ENCODE peak calls at places on chromosomes 5 and 9, in four cellular contexts. M is esophagus squamous epithelium, W is heart right ventricle, R is body of pancreas. G is an unnamed sample.
A peak's percentile ranks its signal among the peaks of the same experiment; 100 is the strongest.

GRCh38 chr9:98074119-98074990 is 17.8 kb downstream of the NANS start:
- DNase-seq in M (no peak), W (peak; percentile 38), R (peak; percentile 49), G (peak; percentile 74)

GRCh38 chr9:123370526-123371227 is 14.7 kb downstream of the CRB2 start:
- DNase-seq in M (no peak), W (no peak), R (no peak), G (no peak)

GRCh38 chr9:18495065-18495464 is 21.1 kb downstream of the ADAMTSL1 start:
- DNase-seq in M (no peak), W (no peak), R (no peak), G (no peak)

GRCh38 chr9:136623849-136624183 is 38.9 kb upstream of the EGFL7 start:
- DNase-seq in M (no peak), W (peak; percentile 21), R (no peak), G (peak; percentile 56)

GRCh38 chr9:29556317-29556716 is 1983.0 kb upstream of the C9orf72 start:
- DNase-seq in M (no peak), W (no peak), R (no peak), G (no peak)

GRCh38 chr5:31707294-31707693 is 68.4 kb downstream of the PDZD2 start:
- DNase-seq in M (no peak), W (no peak), R (no peak), G (no peak)

GRCh38 chr5:141050622-141051525 is at the start of gene PCDHB1:
- DNase-seq in M (no peak), W (no peak), R (peak; percentile 37), G (peak; percentile 30)

GRCh38 chr9:97364769-97365490 is 47.0 kb upstream of the TDRD7 start:
- DNase-seq in M (no peak), W (no peak), R (no peak), G (peak; percentile 61)

GRCh38 chr9:79955300-79955699 is 383.5 kb downstream of the TLE4 start:
- DNase-seq in M (no peak), W (no peak), R (no peak), G (peak; percentile 44)

GRCh38 chr9:125752070-125752628 is 5.0 kb downstream of the PBX3 start:
- DNase-seq in M (no peak), W (no peak), R (no peak), G (no peak)

GRCh38 chr5:115098041-115098702 is 71.5 kb downstream of the TRIM36 start:
- DNase-seq in M (no peak), W (no peak), R (peak; percentile 56), G (peak; percentile 38)

GRCh38 chr9:34869390-34869789 is 88.7 kb upstream of the PHF24 start:
- DNase-seq in M (no peak), W (no peak), R (no peak), G (peak; percentile 26)

GRCh38 chr5:137365126-137365865 is 133.8 kb downstream of the SPOCK1 start:
- DNase-seq in M (no peak), W (no peak), R (no peak), G (no peak)

GRCh38 chr9:69391946-69392345 is 66.9 kb downstream of the ENTREP1 start:
- DNase-seq in M (no peak), W (no peak), R (no peak), G (no peak)

GRCh38 chr5:173319610-173320100 is 8.6 kb downstream of the STC2 start:
- DNase-seq in M (no peak), W (no peak), R (no peak), G (no peak)

GRCh38 chr9:306907-307306 is 92.2 kb downstream of the DOCK8 start:
- DNase-seq in M (no peak), W (no peak), R (peak; percentile 51), G (peak; percentile 31)

GRCh38 chr9:15909297-15909696 is 356.5 kb downstream of the CCDC171 start:
- DNase-seq in M (no peak), W (no peak), R (no peak), G (no peak)

GRCh38 chr9:125074976-125075375 is 68.4 kb downstream of the SCAI start:
- DNase-seq in M (no peak), W (no peak), R (no peak), G (no peak)

GRCh38 chr5:77180167-77181081 is 30.1 kb upstream of the PDE8B start:
- DNase-seq in M (no peak), W (peak; percentile 26), R (peak; percentile 45), G (no peak)

GRCh38 chr9:102459828-102460227 is 535.3 kb upstream of the CYLC2 start:
- DNase-seq in M (no peak), W (no peak), R (no peak), G (no peak)

GRCh38 chr9:7185612-7186011 is 427.8 kb downstream of the KDM4C start:
- DNase-seq in M (no peak), W (no peak), R (peak; percentile 20), G (no peak)

GRCh38 chr5:109529520-109529919 is 119.7 kb upstream of the PJA2 start:
- DNase-seq in M (no peak), W (peak; percentile 14), R (peak; percentile 57), G (no peak)

GRCh38 chr5:68368686-68369359 is 153.3 kb downstream of the PIK3R1 start:
- DNase-seq in M (no peak), W (no peak), R (no peak), G (no peak)

GRCh38 chr5:35488786-35489185 is 128.9 kb upstream of the SPEF2 start:
- DNase-seq in M (no peak), W (no peak), R (no peak), G (no peak)

GRCh38 chr5:124644138-124644537 is 102.3 kb downstream of the ZNF608 start:
- DNase-seq in M (no peak), W (no peak), R (no peak), G (no peak)

GRCh38 chr5:76763136-76763535 is 47.2 kb downstream of the F2R start:
- DNase-seq in M (no peak), W (no peak), R (no peak), G (no peak)

GRCh38 chr5:124705577-124705976 is 40.9 kb downstream of the ZNF608 start:
- DNase-seq in M (no peak), W (no peak), R (no peak), G (peak; percentile 47)

DNA sequence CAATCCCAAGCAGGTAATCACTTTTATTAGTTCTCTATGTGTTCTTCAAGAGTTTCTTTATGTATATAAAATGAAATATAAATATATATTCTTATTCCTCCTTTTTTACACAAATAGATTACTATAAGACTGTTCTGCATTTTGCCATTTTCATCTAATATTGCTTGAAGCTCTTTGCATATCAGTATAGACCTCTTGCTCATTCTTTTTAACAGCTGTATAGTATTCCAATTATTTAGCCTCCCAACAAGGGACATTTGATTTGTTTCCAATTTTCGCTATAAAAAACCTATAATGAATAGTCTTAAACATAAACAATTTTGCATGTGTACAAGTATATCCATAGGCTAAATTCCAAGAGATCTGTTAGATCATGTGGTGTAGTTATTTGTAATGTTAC is 25.2 kb downstream of the CETN3 start:
- DNase-seq in M (no peak), W (no peak), R (no peak), G (no peak)
- H3K4me3 ChIP-seq in M (no peak overlapping the region), W (no peak overlapping the region), R (no peak overlapping the region), G (no peak overlapping the region)

GRCh38 chr5:121144764-121145163 is 680.7 kb downstream of the PRR16 start:
- DNase-seq in M (no peak), W (no peak), R (no peak), G (no peak)
- TF ChIP-seq CTCF in M (no peak), W (no peak), R (no peak), G (no peak)

GRCh38 chr9:133945314-133945975 is 46.7 kb downstream of the VAV2 start:
- DNase-seq in M (no peak), W (no peak), R (no peak), G (no peak)
- H3K27ac ChIP-seq in M (no peak overlapping the region), W (no peak overlapping the region), R (peak overlapping the region; percentile 13), G (peak overlapping the region; percentile 78)

GRCh38 chr5:72205431-72206009 is 98.2 kb downstream of the MAP1B start:
- DNase-seq in M (no peak), W (no peak), R (no peak), G (no peak)
- H3K4me3 ChIP-seq in M (no peak overlapping the region), W (no peak overlapping the region), R (no peak overlapping the region), G (no peak overlapping the region)

GRCh38 chr5:10691826-10692785 is 68.9 kb downstream of the DAP start:
- DNase-seq in M (no peak), W (no peak), R (no peak), G (no peak)

GRCh38 chr5:10690460-10690859 is 70.6 kb downstream of the DAP start:
- DNase-seq in M (no peak), W (no peak), R (no peak), G (no peak)

GRCh38 chr5:10688651-10689171 is 72.3 kb downstream of the DAP start:
- DNase-seq in M (no peak), W (no peak), R (no peak), G (no peak)

GRCh38 chr5:10686890-10687289 is 74.1 kb downstream of the DAP start:
- DNase-seq in M (no peak), W (no peak), R (no peak), G (no peak)

GRCh38 chr5:10689391-10690081 is 71.5 kb downstream of the DAP start:
- DNase-seq in M (no peak), W (no peak), R (no peak), G (peak; percentile 77)
- TF ChIP-seq CTCF in M (no peak), W (peak; percentile 22), R (no peak), G (peak; percentile 87)

DNA sequence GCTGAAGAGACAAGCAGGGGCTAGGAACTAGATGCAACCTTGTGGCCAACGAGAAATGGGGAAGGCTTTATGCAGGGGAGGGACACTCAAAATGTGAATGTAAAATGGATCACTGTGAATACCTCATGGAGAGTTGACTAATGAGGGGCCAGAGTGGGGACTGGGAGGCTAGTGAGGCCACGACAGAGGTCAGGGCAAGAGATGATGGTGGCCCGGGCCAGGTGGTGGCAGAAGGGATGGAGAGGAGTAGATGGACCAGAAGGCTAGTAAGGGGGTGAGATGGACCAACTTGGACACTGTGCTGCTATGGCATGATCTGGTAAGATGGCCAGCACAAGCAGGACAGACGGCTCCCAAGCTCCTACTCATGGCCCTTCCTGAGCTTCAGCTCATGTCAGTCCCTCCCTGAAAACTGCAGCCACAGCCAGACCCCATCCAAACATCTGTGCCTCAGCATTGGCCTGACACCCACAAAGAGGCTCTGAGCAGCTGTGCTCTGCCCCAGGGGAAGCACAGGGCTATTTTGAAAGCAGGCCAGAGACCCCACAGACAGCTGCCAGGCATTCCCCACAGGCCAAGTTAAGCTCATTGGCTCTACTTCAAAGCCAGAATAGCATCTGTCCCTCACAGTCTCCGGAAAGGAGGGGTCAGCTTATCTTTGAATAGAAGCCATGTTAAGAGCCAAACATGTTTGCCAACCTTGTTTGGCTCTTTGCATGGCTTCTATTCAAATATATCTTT is 22.1 kb downstream of the P4HA2 start:
- DNase-seq in M (no peak), W (peak; percentile 43), R (no peak), G (peak; percentile 63)
- H3K27ac ChIP-seq in M (no peak overlapping the region), W (no peak overlapping the region), R (peak overlapping the region; percentile 91), G (peak overlapping the region; percentile 81)